ENCODE peak calls at places on chromosomes 3 and 15, in five cellular contexts. J, L, I, M and Q are unnamed samples.

GRCh38 chr3:124923833-124924232 is 10.7 kb downstream of the MUC13 start:
- DNase-seq in I (no peak), L (no peak), M (peak; percentile 19), J (no peak), Q (no peak)

GRCh38 chr3:66405701-66406091 is 95.1 kb downstream of the LRIG1 start:
- DNase-seq in I (peak; percentile 76), J (peak; percentile 90), M (no peak), L (no peak), Q (no peak)

GRCh38 chr3:60079076-60079475 is 1029.3 kb upstream of the CFAP20DC start:
- DNase-seq in J (no peak), M (no peak), L (no peak), I (no peak), Q (no peak)

GRCh38 chr15:62421289-62421688 is 256.2 kb upstream of the C2CD4B start:
- DNase-seq in M (no peak), L (no peak), J (no peak), I (no peak), Q (no peak)

GRCh38 chr3:4850928-4851265 is 128.3 kb upstream of the BHLHE40 start:
- DNase-seq in M (no peak), I (no peak), J (no peak), L (no peak), Q (peak; percentile 50)

GRCh38 chr3:4474683-4475490 is 7.8 kb upstream of the SUMF1 start:
- DNase-seq in M (peak; percentile 16), J (no peak), I (no peak), L (peak; percentile 26), Q (no peak)

GRCh38 chr3:57006949-57007419 is 53.5 kb upstream of the SPATA12 start:
- DNase-seq in J (no peak), M (no peak), L (no peak), I (no peak), Q (peak; percentile 99)

GRCh38 chr15:55800216-55800615 is 57.3 kb upstream of the PRTG start:
- DNase-seq in J (no peak), I (no peak), L (no peak), M (no peak), Q (no peak)

GRCh38 chr3:106209482-106209881 is 340.7 kb upstream of the CBLB start:
- DNase-seq in L (no peak), J (no peak), I (no peak), M (no peak), Q (no peak)

GRCh38 chr15:37880009-37880834 is 54.2 kb upstream of the TMCO5A start:
- DNase-seq in M (peak; percentile 22), I (peak; percentile 24), J (no peak), L (no peak), Q (no peak)

GRCh38 chr3:170741756-170742530 is 128.1 kb downstream of the RPL22L1 start:
- DNase-seq in M (no peak), J (no peak), L (no peak), I (no peak), Q (peak; percentile 30)

GRCh38 chr15:70494861-70495571 is 268.3 kb downstream of the UACA start:
- DNase-seq in M (peak; percentile 98), J (no peak), L (no peak), I (peak; percentile 56), Q (peak; percentile 95)

GRCh38 chr15:56866798-56867197 is 51.6 kb upstream of the TCF12 start:
- DNase-seq in L (no peak), I (no peak), J (no peak), M (no peak), Q (no peak)

GRCh38 chr15:90414408-90415028 is 26.5 kb downstream of the IQGAP1 start:
- DNase-seq in M (peak; percentile 41), I (peak; percentile 69), J (no peak), L (no peak), Q (no peak)

GRCh38 chr15:94258246-94258645 is 26.9 kb downstream of the MCTP2 start:
- DNase-seq in L (no peak), J (no peak), I (no peak), M (no peak), Q (no peak)